ENCODE peak calls at places on chromosomes 16 and 17, in four cellular contexts. I is effector memory CD4-positive, alpha-beta T cell; H is tibial artery; V is SJSA1. G is an unnamed sample.

GRCh38 chr16:76226011-76226410 is 51.2 kb upstream of the CNTNAP4 start:
- DNase-seq in V (no peak), I (no peak), H (no peak), G (no peak)

GRCh38 chr17:58556833-58557250 is 42.4 kb upstream of the MTMR4 start:
- DNase-seq in H (no peak), I (no peak), V (no peak), G (no peak)

GRCh38 chr17:69828087-69828486 is 246.9 kb upstream of the KCNJ16 start:
- DNase-seq in H (peak; percentile 39), I (no peak), V (peak; percentile 75), G (no peak)

GRCh38 chr16:4796982-4797804 is 2.0 kb downstream of the SMIM22 start:
- DNase-seq in I (no peak), H (no peak), V (no peak), G (no peak)

GRCh38 chr16:16158741-16159374 is 64.4 kb downstream of the ABCC6 start:
- DNase-seq in V (no peak), H (no peak), I (no peak), G (no peak)

GRCh38 chr16:73183678-73184092 is 135.8 kb upstream of the ZFHX3 start:
- DNase-seq in V (no peak), I (no peak), H (no peak), G (no peak)

GRCh38 chr16:67723151-67723915 is 4.2 kb upstream of the GFOD2 start:
- DNase-seq in V (no peak), I (no peak), H (no peak), G (no peak)

GRCh38 chr17:76232342-76232741 is 8.0 kb downstream of the RNF157 start:
- DNase-seq in I (no peak), H (no peak), V (peak; percentile 42), G (no peak)

GRCh38 chr16:19431636-19432340 is 14.1 kb downstream of the TMC5 start:
- DNase-seq in V (no peak), H (no peak), I (no peak), G (no peak)

GRCh38 chr17:49995055-49995738 is at the start of gene DLX3:
- DNase-seq in V (peak; percentile 83), I (no peak), H (peak; percentile 74), G (no peak)

GRCh38 chr16:17358846-17359245 is 111.9 kb downstream of the XYLT1 start:
- DNase-seq in H (no peak), I (no peak), V (no peak), G (no peak)

GRCh38 chr16:68233835-68234187 is 2.1 kb downstream of the ESRP2 start:
- DNase-seq in V (no peak), I (no peak), H (no peak), G (no peak)

GRCh38 chr17:76561332-76561731 is 21.5 kb downstream of the PRCD start:
- DNase-seq in V (no peak), H (no peak), I (peak; percentile 28), G (peak; percentile 42)

GRCh38 chr16:66741131-66741900 is 10.1 kb downstream of the DYNC1LI2 start:
- DNase-seq in H (peak; percentile 95), I (no peak), V (peak; percentile 84), G (no peak)

GRCh38 chr17:33438578-33438977 is 145.5 kb upstream of the ASIC2 start:
- DNase-seq in I (no peak), V (no peak), H (no peak), G (no peak)

GRCh38 chr16:13435415-13435814 is 484.5 kb upstream of the ERCC4 start:
- DNase-seq in I (no peak), V (no peak), H (no peak), G (no peak)

GRCh38 chr16:278863-279366 is 1.5 kb upstream of the ARHGDIG start:
- DNase-seq in H (no peak), V (no peak), I (peak; percentile 6), G (peak; percentile 81)

GRCh38 chr17:17900615-17901520 is 64.1 kb upstream of the SREBF1 start:
- DNase-seq in I (no peak), H (peak; percentile 93), V (peak; percentile 77), G (no peak)

GRCh38 chr16:78607022-78607421 is 507.6 kb downstream of the WWOX start:
- DNase-seq in V (no peak), H (no peak), I (no peak), G (no peak)

GRCh38 chr16:78607465-78607864 is 508.0 kb downstream of the WWOX start:
- DNase-seq in V (no peak), H (no peak), I (no peak), G (no peak)

GRCh38 chr16:78608305-78608776 is 508.9 kb downstream of the WWOX start:
- DNase-seq in H (no peak), I (no peak), V (no peak), G (no peak)

GRCh38 chr16:78605548-78606097 is 506.2 kb downstream of the WWOX start:
- DNase-seq in I (no peak), H (no peak), V (no peak), G (no peak)

DNA sequence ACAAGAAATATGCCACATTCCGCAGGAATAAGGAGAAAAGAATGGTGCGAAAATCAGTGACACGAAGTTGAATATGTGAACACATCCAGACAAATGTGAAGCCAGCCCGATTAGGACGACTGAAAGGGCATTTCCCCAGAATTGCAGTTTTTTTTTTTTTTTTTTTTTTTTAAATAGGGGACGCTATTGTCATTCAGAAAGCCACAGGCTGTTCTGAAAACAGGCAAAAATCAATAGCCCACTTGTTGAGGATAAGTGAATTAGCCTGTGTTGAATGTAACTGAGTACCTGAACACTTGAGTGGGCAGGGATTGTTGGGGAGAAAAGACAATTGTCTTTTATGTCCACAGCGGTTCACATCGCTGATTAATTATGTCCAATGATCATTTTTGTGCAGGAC is 507.1 kb downstream of the WWOX start:
- DNase-seq in V (no peak), I (no peak), H (no peak), G (no peak)
- H3K4me1 ChIP-seq in V (no peaks in the 10 kb centered on the region), I (no peaks in the 10 kb centered on the region), H (no peaks in the 10 kb centered on the region), G (no peaks in the 10 kb centered on the region)

DNA sequence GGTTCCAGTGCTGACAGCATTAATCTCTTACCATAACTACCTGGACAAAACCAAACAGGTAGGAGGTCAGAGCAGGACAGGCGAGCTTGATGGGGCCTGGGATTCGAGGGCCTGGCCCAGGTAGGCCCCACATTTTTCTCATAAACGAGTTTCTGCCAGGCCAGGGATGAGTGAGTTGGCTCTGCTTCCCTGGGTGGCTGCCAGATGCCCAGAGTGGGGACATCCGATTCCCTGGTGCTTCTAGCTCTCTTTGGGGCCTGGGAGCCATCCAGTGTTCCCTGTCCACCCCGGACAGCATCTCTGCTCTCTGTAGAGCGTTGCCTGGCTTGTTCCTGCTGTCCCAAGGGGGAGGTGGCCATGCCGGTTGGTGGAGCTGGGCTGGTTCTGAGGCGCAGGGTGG is 25.1 kb downstream of the TSC2 start:
- DNase-seq in V (no peak), I (no peak), H (no peak), G (no peak)
- H3K36me3 ChIP-seq in V (peaks cover 81% of the 10 kb centered on the region), I (peaks cover 45% of the 10 kb centered on the region), H (peaks cover 50% of the 10 kb centered on the region), G (peaks cover 46% of the 10 kb centered on the region)

GRCh38 chr17:81387235-81388060 is 7.8 kb upstream of the BAHCC1 start:
- DNase-seq in V (no peak), I (no peak), H (no peak), G (peak; percentile 41)

GRCh38 chr17:81386646-81387234 is 8.5 kb upstream of the BAHCC1 start:
- DNase-seq in V (no peak), H (no peak), I (no peak), G (no peak)

GRCh38 chr17:81388612-81389367 is 6.5 kb upstream of the BAHCC1 start:
- DNase-seq in V (no peak), H (no peak), I (no peak), G (no peak)

GRCh38 chr17:81389585-81389984 is 5.7 kb upstream of the BAHCC1 start:
- DNase-seq in I (no peak), V (no peak), H (no peak), G (no peak)

DNA sequence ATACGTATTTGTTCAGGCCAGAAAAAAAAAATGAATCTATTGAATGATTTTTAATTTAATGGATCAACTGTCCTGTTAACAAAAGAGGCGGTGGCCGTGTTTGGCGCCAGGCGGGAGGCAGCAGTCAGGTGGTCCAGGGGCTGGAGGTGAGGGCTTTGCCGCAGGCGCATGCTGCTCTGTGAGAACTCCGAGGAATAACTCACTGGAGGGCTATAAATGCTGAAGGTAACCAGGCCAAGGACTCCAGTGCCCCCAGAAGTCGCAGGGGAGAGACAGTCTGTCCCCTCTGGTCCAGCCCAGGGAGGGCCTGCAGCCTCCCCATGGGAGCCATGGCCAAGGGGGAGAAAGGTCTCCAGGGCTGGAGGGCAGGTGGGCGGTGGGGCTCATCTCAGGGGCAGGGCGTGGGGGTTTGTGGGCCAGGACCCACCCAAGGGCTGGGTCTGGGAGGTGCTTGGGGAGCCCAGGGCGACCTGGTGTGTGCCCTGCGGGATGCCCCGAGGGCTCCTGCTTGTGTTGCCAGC is 7.1 kb upstream of the BAHCC1 start:
- DNase-seq in I (no peak), H (no peak), V (no peak), G (no peak)
- H3K4me3 ChIP-seq in I (no peak overlapping the region), H (peak overlapping the region; percentile 74), V (no peak overlapping the region), G (no peak overlapping the region)

DNA sequence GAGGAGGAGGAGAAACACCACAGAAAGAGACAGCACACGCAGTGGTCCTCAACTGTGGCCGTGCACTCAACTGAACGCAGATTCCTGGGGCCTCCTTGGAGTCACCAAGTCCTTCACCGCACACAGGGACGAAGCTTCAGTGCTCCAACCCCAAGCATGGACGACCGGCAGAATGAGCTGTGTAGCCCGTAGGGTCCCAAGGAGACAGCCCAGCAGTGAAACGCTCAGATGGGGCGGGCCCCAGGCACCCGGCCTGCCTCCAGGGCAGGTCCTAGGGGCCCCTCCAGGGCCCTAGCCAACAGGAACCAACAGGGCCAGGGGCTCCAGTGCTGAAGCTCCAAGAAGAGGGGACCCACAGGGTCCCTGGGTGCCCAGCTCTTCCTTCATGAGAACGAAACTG is 13.2 kb downstream of the RAB40B start:
- DNase-seq in I (no peak), H (no peak), V (no peak), G (no peak)
- H3K4me1 ChIP-seq in I (no peaks in the 10 kb centered on the region), H (peaks cover 8% of the 10 kb centered on the region), V (no peaks in the 10 kb centered on the region), G (no peaks in the 10 kb centered on the region)

GRCh38 chr17:41452276-41452675 is 11.5 kb upstream of the KRT38 start:
- DNase-seq in I (no peak), H (no peak), V (no peak), G (no peak)

GRCh38 chr17:41457656-41458055 is 9.5 kb downstream of the KRT32 start:
- DNase-seq in I (no peak), V (no peak), H (no peak), G (no peak)

GRCh38 chr17:41453069-41453468 is 12.3 kb upstream of the KRT38 start:
- DNase-seq in V (no peak), H (no peak), I (no peak), G (no peak)

GRCh38 chr17:41455236-41455635 is 11.9 kb downstream of the KRT32 start:
- DNase-seq in I (no peak), V (no peak), H (no peak), G (no peak)

DNA sequence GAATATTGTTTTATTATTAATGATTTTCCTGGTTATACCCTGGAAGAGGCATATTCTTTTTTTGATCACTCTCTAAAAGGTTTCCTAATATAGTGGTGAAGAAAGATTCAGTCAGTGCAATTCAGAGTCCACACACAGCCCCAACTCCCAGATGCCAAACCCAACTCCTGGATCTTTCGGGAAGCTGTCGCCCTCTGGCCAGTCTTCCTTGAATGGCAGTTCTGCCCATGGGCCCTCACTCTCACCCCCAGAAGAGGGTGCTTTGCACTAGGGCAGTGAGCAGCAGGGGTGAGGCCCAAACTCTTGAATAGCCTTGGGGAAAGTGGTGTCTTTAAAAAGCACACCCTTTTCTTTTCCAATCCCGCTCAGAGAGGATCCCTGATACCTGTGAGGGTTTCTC is 11.0 kb downstream of the KRT32 start:
- DNase-seq in H (no peak), V (no peak), I (no peak), G (no peak)
- H3K36me3 ChIP-seq in H (no peaks in the 10 kb centered on the region), V (no peaks in the 10 kb centered on the region), I (no peaks in the 10 kb centered on the region), G (no peaks in the 10 kb centered on the region)

GRCh38 chr17:40111221-40112128 is 10.3 kb upstream of the MSL1 start:
- DNase-seq in H (peak; percentile 96), I (peak; percentile 52), V (peak; percentile 87), G (peak; percentile 81)
- H3K4me3 ChIP-seq in H (peak overlapping the region; percentile 2), I (peak overlapping the region; percentile 20), V (no peak overlapping the region), G (peak overlapping the region; percentile 63)